ENCODE peak calls at places on chromosomes 13 and 19, in six cellular contexts. J, F, S, U, V and L are unnamed samples.

GRCh38 chr19:29492761-29493160 is 33.0 kb upstream of the VSTM2B start:
- DNase-seq in F (no peak), S (no peak), U (no peak), V (no peak), J (no peak), L (no peak)

GRCh38 chr13:40381935-40382764 is 284.3 kb downstream of the FOXO1 start:
- DNase-seq in U (no peak), F (no peak), S (no peak), V (no peak), J (peak; percentile 77), L (no peak)

GRCh38 chr13:35994131-35994966 is 136.8 kb downstream of the DCLK1 start:
- DNase-seq in V (no peak), J (peak; percentile 81), S (no peak), F (no peak), U (peak; percentile 91), L (no peak)

GRCh38 chr19:41886761-41887710 is 4.1 kb downstream of the ARHGEF1 start:
- DNase-seq in J (no peak), U (no peak), F (no peak), S (peak; percentile 54), V (no peak), L (no peak)

GRCh38 chr19:39053276-39054090 is 21.1 kb upstream of the FBXO27 start:
- DNase-seq in J (no peak), S (no peak), U (peak; percentile 60), F (no peak), V (no peak), L (no peak)

GRCh38 chr19:7924651-7925170 is 1.2 kb downstream of the CTXN1 start:
- DNase-seq in V (no peak), F (no peak), J (peak; percentile 57), S (no peak), U (no peak), L (no peak)

GRCh38 chr19:40339018-40339728 is 9.0 kb downstream of the C19orf47 start:
- DNase-seq in J (no peak), F (no peak), V (no peak), U (no peak), S (no peak), L (no peak)

GRCh38 chr19:6216996-6217751 is 62.6 kb downstream of the MLLT1 start:
- DNase-seq in V (peak; percentile 68), J (peak; percentile 51), U (peak; percentile 49), S (no peak), F (no peak), L (peak; percentile 26)

GRCh38 chr13:33206425-33206824 is 79.1 kb downstream of the STARD13 start:
- DNase-seq in V (no peak), U (peak; percentile 11), J (no peak), S (no peak), F (no peak), L (no peak)

GRCh38 chr19:49301165-49301865 is 23.7 kb downstream of the SLC6A16 start:
- DNase-seq in J (peak; percentile 81), S (peak; percentile 71), U (peak; percentile 57), F (no peak), V (peak; percentile 58), L (peak; percentile 80)

GRCh38 chr13:67390462-67391093 is 160.4 kb upstream of the PCDH9 start:
- DNase-seq in J (no peak), U (peak; percentile 47), S (no peak), F (no peak), V (no peak), L (no peak)

GRCh38 chr13:99075268-99076191 is 97.7 kb upstream of the DOCK9 start:
- DNase-seq in S (no peak), V (no peak), F (no peak), J (no peak), U (no peak), L (peak; percentile 82)

GRCh38 chr13:48637601-48638000 is 16.1 kb upstream of the CYSLTR2 start:
- DNase-seq in S (no peak), V (no peak), J (no peak), F (no peak), U (no peak), L (no peak)

GRCh38 chr13:48576448-48576993 is 43.6 kb upstream of the RCBTB2 start:
- DNase-seq in U (peak; percentile 20), J (no peak), S (no peak), F (no peak), V (no peak), L (peak; percentile 61)

GRCh38 chr19:28074773-28075172 is 1138.2 kb downstream of the UQCRFS1 start:
- DNase-seq in J (no peak), F (no peak), U (no peak), S (no peak), V (no peak), L (no peak)

GRCh38 chr19:48418317-48419064 is 25.0 kb downstream of the GRIN2D start:
- DNase-seq in S (no peak), F (no peak), U (no peak), J (no peak), V (no peak), L (no peak)

GRCh38 chr19:46069841-46070341 is 29.1 kb upstream of the IGFL4 start:
- DNase-seq in F (no peak), S (no peak), U (no peak), J (no peak), V (no peak), L (no peak)

GRCh38 chr19:50518091-50519005 is 4.6 kb upstream of the ASPDH start:
- DNase-seq in F (no peak), J (no peak), V (no peak), S (no peak), U (no peak), L (no peak)

GRCh38 chr13:51364404-51365008 is 25.0 kb downstream of the SERPINE3 start:
- DNase-seq in V (no peak), U (no peak), S (no peak), F (no peak), J (no peak), L (no peak)

GRCh38 chr13:49840266-49840665 is 47.8 kb upstream of the KPNA3 start:
- DNase-seq in U (peak; percentile 56), J (no peak), S (no peak), F (no peak), V (no peak), L (peak; percentile 86)

GRCh38 chr19:49876422-49877019 is 634 bp downstream of the AKT1S1 start:
- DNase-seq in V (peak; percentile 95), F (peak; percentile 95), J (peak; percentile 99), S (peak; percentile 96), U (peak; percentile 99), L (peak; percentile 99)

GRCh38 chr19:45446944-45447343 is 20.9 kb upstream of the FOSB start:
- DNase-seq in S (no peak), U (no peak), J (no peak), V (no peak), F (no peak), L (no peak)

GRCh38 chr19:13574933-13575332 is 68.7 kb upstream of the CACNA1A start:
- DNase-seq in V (no peak), S (no peak), F (no peak), J (no peak), U (no peak), L (peak; percentile 66)